ENCODE peak calls at places on chromosomes 4 and X, in ten cellular contexts. F is amygdala, H is adrenal gland, X is HTR-8/SVneo, G is AG10803, B is right lobe of liver, L is transverse colon, A is amniotic epithelial cell, Q is Caki2, J is NCI-H774. W is an unnamed sample.

GRCh38 chr4:42501624-42502401 is 104.5 kb downstream of the SHISA3 start:
- DNase-seq in F (no peak), H (no peak), L (no peak), X (no peak), Q (peak; percentile 10), A (no peak), J (no peak), G (no peak), B (no peak), W (no peak)

GRCh38 chr4:97866821-97867556 is 276.3 kb downstream of the STPG2 start:
- DNase-seq in G (no peak), X (no peak), H (no peak), B (peak; percentile 22), F (no peak), Q (peak; percentile 3), L (no peak), A (no peak), J (no peak), W (no peak)

GRCh38 chrX:97416461-97416860 is 532.8 kb downstream of the RPA4 start:
- DNase-seq in F (no peak), A (no peak), Q (no peak), X (no peak), H (no peak), B (no peak), L (no peak), J (no peak), G (no peak), W (no peak)

GRCh38 chr4:38144029-38144428 is 183.8 kb downstream of the PTTG2 start:
- DNase-seq in A (no peak), G (peak; percentile 52), L (no peak), J (no peak), B (no peak), F (no peak), H (no peak), Q (no peak), X (no peak), W (no peak)

GRCh38 chr4:177163532-177163931 is 146.1 kb upstream of the NEIL3 start:
- DNase-seq in Q (no peak), J (no peak), H (no peak), A (no peak), L (no peak), F (no peak), G (peak; percentile 56), X (no peak), B (no peak), W (no peak)

GRCh38 chr4:145935253-145936141 is 3.1 kb downstream of the ZNF827 start:
- DNase-seq in F (no peak), G (no peak), H (peak; percentile 78), B (no peak), Q (peak; percentile 22), X (peak; percentile 22), L (peak; percentile 52), J (no peak), A (no peak), W (no peak)

GRCh38 chr4:102400898-102401297 is 55.6 kb upstream of the SLC39A8 start:
- DNase-seq in X (no peak), G (no peak), J (no peak), B (no peak), H (no peak), A (no peak), L (no peak), F (no peak), Q (no peak), W (no peak)

GRCh38 chr4:15457401-15458201 is 12.1 kb upstream of the CC2D2A start:
- DNase-seq in Q (peak; percentile 22), J (no peak), A (peak; percentile 87), G (peak; percentile 76), X (peak; percentile 41), H (no peak), F (no peak), B (no peak), L (no peak), W (no peak)

GRCh38 chr4:88382621-88383020 is 4.0 kb downstream of the HERC6 start:
- DNase-seq in X (no peak), Q (peak; percentile 68), F (no peak), B (no peak), H (no peak), L (no peak), G (no peak), A (peak; percentile 7), J (no peak), W (no peak)

GRCh38 chr4:107449611-107450369 is 270.2 kb downstream of the PAPSS1 start:
- DNase-seq in G (peak; percentile 9), L (no peak), H (no peak), B (no peak), A (no peak), Q (no peak), J (no peak), X (no peak), F (no peak), W (no peak)

GRCh38 chrX:57445046-57445445 is 146.8 kb upstream of the ZXDB start:
- DNase-seq in G (no peak), J (no peak), A (no peak), Q (no peak), X (no peak), B (no peak), H (no peak), F (no peak), L (no peak), W (no peak)

GRCh38 chr4:123452585-123452984 is 56.0 kb downstream of the SPRY1 start:
- DNase-seq in Q (peak; percentile 48), X (peak; percentile 42), H (peak; percentile 83), J (no peak), A (peak; percentile 96), F (peak; percentile 22), B (peak; percentile 66), G (peak; percentile 68), L (peak; percentile 46), W (no peak)

GRCh38 chrX:53718073-53718472 is 31.6 kb upstream of the HUWE1 start:
- DNase-seq in F (no peak), Q (no peak), X (no peak), B (no peak), J (no peak), G (no peak), H (no peak), A (no peak), L (no peak), W (no peak)

GRCh38 chr4:26719954-26720552 is 136.2 kb downstream of the TBC1D19 start:
- DNase-seq in L (no peak), J (peak; percentile 1), G (peak; percentile 49), A (peak; percentile 37), B (no peak), Q (peak; percentile 18), F (no peak), H (no peak), X (peak; percentile 9), W (no peak)

GRCh38 chr4:137545461-137545861 is 13.2 kb upstream of the PCDH18 start:
- DNase-seq in A (peak; percentile 98), G (peak; percentile 97), F (no peak), L (no peak), J (no peak), B (no peak), H (no peak), Q (no peak), X (no peak), W (no peak)

GRCh38 chr4:65839288-65839919 is 169.1 kb upstream of the EPHA5 start:
- DNase-seq in J (no peak), G (no peak), L (no peak), B (no peak), F (no peak), X (no peak), A (no peak), Q (no peak), H (no peak), W (no peak)

GRCh38 chr4:33386761-33387160 is 2666.6 kb downstream of the PCDH7 start:
- DNase-seq in L (no peak), J (no peak), G (no peak), Q (no peak), B (no peak), H (no peak), F (no peak), X (no peak), A (no peak), W (no peak)

GRCh38 chrX:41334866-41335589 is 1.1 kb downstream of the DDX3X start:
- DNase-seq in H (peak; percentile 83), G (peak; percentile 55), J (peak; percentile 5), A (peak; percentile 39), F (no peak), Q (no peak), X (no peak), B (peak; percentile 75), L (peak; percentile 70), W (no peak)

GRCh38 chr4:77454858-77455257 is 150.8 kb upstream of the CXCL13 start:
- DNase-seq in X (no peak), G (no peak), A (no peak), B (no peak), L (no peak), Q (no peak), H (no peak), J (no peak), F (no peak), W (no peak)

GRCh38 chr4:74267998-74268606 is 40.2 kb upstream of the EPGN start:
- DNase-seq in A (peak; percentile 89), J (peak; percentile 11), Q (peak; percentile 78), H (no peak), X (peak; percentile 2), F (no peak), L (no peak), G (peak; percentile 54), B (no peak), W (peak; percentile 32)